ENCODE peak calls at places on chromosomes 16 and 17, in eight cellular contexts. F is heart right ventricle, U is A549, C is OCI-LY7, R is neuronal stem cell, V is cardiac muscle cell, G is left ventricle myocardium inferior, N is adrenal gland. E is an unnamed sample.

GRCh38 chr16:89658221-89658879 is 714 bp downstream of the SPATA33 start:
- DNase-seq in R (no peak), F (no peak), G (no peak), C (peak), V (peak), U (no peak), N (no peak), E (no peak)

GRCh38 chr16:27819881-27820610 is 243.5 kb downstream of the GSG1L start:
- DNase-seq in N (no peak), R (no peak), V (no peak), G (no peak), U (no peak), F (no peak), C (no peak), E (no peak)

GRCh38 chr16:31200821-31201510 is 1.6 kb downstream of the PYCARD start:
- DNase-seq in C (peak), U (peak), N (no peak), R (no peak), V (no peak), F (no peak), G (no peak), E (peak)

GRCh38 chr17:61208301-61209098 is 191.1 kb upstream of the TBX2 start:
- DNase-seq in R (no peak), U (peak), F (no peak), V (no peak), G (no peak), C (no peak), N (no peak), E (no peak)

GRCh38 chr16:86044881-86045600 is 146.1 kb downstream of the IRF8 start:
- DNase-seq in F (no peak), V (no peak), R (no peak), N (no peak), U (no peak), C (peak), G (no peak), E (no peak)

GRCh38 chr16:88421301-88421700 is 31.8 kb upstream of the ZFPM1 start:
- DNase-seq in N (no peak), R (no peak), G (no peak), C (no peak), V (no peak), F (no peak), U (no peak), E (no peak)

GRCh38 chr16:80585764-80586163 is 45.0 kb downstream of the DYNLRB2 start:
- DNase-seq in N (no peak), C (no peak), V (no peak), U (no peak), R (no peak), F (no peak), G (no peak), E (no peak)

GRCh38 chr17:68572138-68572842 is 28.9 kb downstream of the FAM20A start:
- DNase-seq in V (no peak), R (no peak), U (no peak), F (no peak), N (no peak), C (no peak), G (no peak), E (no peak)

GRCh38 chr16:64132686-64133085 is 989.2 kb downstream of the CDH11 start:
- DNase-seq in C (peak), N (no peak), V (no peak), U (no peak), G (no peak), F (no peak), R (no peak), E (no peak)

GRCh38 chr17:44417553-44417952 is 28.1 kb upstream of the ITGA2B start:
- DNase-seq in U (peak), F (no peak), N (peak), R (no peak), G (no peak), C (no peak), V (no peak), E (no peak)

GRCh38 chr16:4518281-4518680 is 20.3 kb downstream of the CDIP1 start:
- DNase-seq in C (no peak), R (no peak), U (no peak), F (no peak), N (no peak), V (no peak), G (no peak), E (peak)

GRCh38 chr17:9544221-9544620 is 31.4 kb downstream of the STX8 start:
- DNase-seq in G (no peak), R (no peak), C (no peak), F (no peak), V (no peak), U (no peak), N (no peak), E (no peak)

GRCh38 chr17:27751166-27751565 is 49.2 kb downstream of the NOS2 start:
- DNase-seq in V (no peak), R (no peak), U (no peak), C (no peak), G (no peak), F (no peak), N (no peak), E (no peak)

GRCh38 chr17:18155179-18155578 is 28.4 kb upstream of the ALKBH5 start:
- DNase-seq in N (no peak), R (no peak), V (no peak), G (no peak), F (no peak), C (no peak), U (no peak), E (no peak)

GRCh38 chr17:60231234-60231633 is 81.5 kb downstream of the CA4 start:
- DNase-seq in N (no peak), F (no peak), R (no peak), U (peak), V (peak), C (peak), G (no peak), E (no peak)

GRCh38 chr16:65540913-65541312 is 419.1 kb upstream of the CDH11 start:
- DNase-seq in V (no peak), R (no peak), N (no peak), G (no peak), F (no peak), U (no peak), C (no peak), E (no peak)

GRCh38 chr17:8056232-8056975 is 17.5 kb downstream of the ALOX15B start:
- DNase-seq in F (peak), G (no peak), R (no peak), C (peak), V (no peak), N (peak), U (no peak), E (peak)

GRCh38 chr17:74814453-74814852 is 38.3 kb upstream of the NAT9 start:
- DNase-seq in V (no peak), R (no peak), N (no peak), C (peak), F (no peak), G (no peak), U (no peak), E (no peak)

GRCh38 chr17:27993723-27994310 is 48.7 kb upstream of the NLK start:
- DNase-seq in G (no peak), V (no peak), C (no peak), U (no peak), N (no peak), F (no peak), R (no peak), E (no peak)

GRCh38 chr17:46979023-46979870 is at the start of gene RPRML:
- DNase-seq in U (peak), R (peak), N (no peak), V (peak), F (no peak), C (peak), G (peak), E (peak)

GRCh38 chr16:81650982-81651562 is 128.0 kb upstream of the PLCG2 start:
- DNase-seq in V (peak), C (no peak), R (peak), F (peak), G (peak), U (no peak), N (peak), E (peak)

GRCh38 chr16:86515780-86516617 is 5.7 kb downstream of the FOXF1 start:
- DNase-seq in V (peak), G (no peak), N (no peak), R (peak), F (no peak), C (no peak), U (no peak), E (peak)

GRCh38 chr17:80780381-80781187 is 211.1 kb upstream of the CHMP6 start:
- DNase-seq in F (no peak), N (no peak), G (no peak), U (no peak), V (no peak), C (peak), R (no peak), E (peak)

GRCh38 chr16:87926246-87927194 is 9.8 kb downstream of the CA5A start:
- DNase-seq in R (no peak), C (no peak), F (no peak), V (no peak), U (no peak), N (no peak), G (no peak), E (no peak)

GRCh38 chr17:76054112-76054476 is 18.2 kb downstream of the SRP68 start:
- DNase-seq in C (no peak), G (no peak), U (no peak), R (no peak), N (no peak), F (no peak), V (no peak), E (no peak)
- H3K27ac ChIP-seq in C (no peak), G (no peak), U (no peak), R (no peak), N (no peak), F (no peak), V (peak), E (no peak)

DNA sequence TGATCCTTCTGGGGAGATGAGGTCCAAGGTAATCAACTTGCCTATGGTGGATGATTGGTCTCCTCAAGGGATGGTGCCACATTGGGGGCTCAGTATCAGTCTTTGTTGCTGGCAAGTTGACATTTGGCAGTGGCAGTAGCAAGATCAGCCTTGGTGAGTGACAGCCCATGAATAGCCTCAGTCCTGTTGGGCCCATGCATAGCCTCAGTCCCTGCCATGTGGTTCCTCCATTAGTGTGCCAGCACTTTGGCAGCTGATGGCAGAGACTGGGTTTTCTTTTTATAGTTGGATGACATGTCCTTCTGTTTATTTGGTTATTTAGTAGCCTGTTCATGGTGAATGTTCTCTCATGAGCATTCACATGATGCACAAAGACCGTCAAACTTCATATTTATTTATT is 179.6 kb downstream of the CBLN1 start:
- DNase-seq in R (no peak), U (no peak), C (no peak), V (no peak), G (no peak), F (peak), N (no peak), E (no peak)
- H3K27ac ChIP-seq in R (no peak), U (no peak), C (no peak), V (no peak), G (no peak), F (no peak), N (no peak), E (no peak)

DNA sequence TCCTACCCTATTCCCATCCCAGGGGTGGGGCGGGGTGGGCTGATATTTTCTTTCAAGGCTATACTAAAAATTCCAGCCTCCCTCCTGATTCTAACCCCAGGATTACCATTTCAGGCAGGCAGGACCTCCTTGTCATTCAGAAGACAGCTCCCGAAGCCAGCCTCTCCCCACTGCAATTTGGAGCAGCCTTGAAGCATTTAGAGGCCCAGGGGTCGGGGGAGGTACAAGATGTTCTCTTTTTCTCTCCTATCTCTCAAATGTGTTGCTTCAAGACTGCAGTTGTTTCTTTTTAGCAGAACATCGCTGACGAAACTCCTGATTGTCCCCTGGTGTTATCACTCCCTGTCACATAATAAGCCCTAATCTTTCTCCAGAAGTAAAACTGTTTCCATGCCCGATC is 71.1 kb downstream of the SOX9 start:
- DNase-seq in F (peak), N (peak), R (no peak), G (peak), C (no peak), U (no peak), V (no peak), E (no peak)
- H3K27ac ChIP-seq in F (peak), N (no peak), R (no peak), G (peak), C (no peak), U (no peak), V (no peak), E (no peak)

GRCh38 chr17:31226373-31226772 is 70.7 kb downstream of the OMG start:
- DNase-seq in C (no peak), U (no peak), R (no peak), N (no peak), G (no peak), V (no peak), F (no peak), E (no peak)
- H3K27ac ChIP-seq in C (no peak), U (no peak), R (no peak), N (no peak), G (no peak), V (no peak), F (no peak), E (no peak)

GRCh38 chr17:57106836-57107497 is 21.9 kb downstream of the AKAP1 start:
- DNase-seq in C (no peak), V (no peak), F (no peak), R (no peak), G (no peak), U (no peak), N (no peak), E (no peak)
- H3K27ac ChIP-seq in C (no peak), V (peak), F (peak), R (no peak), G (peak), U (peak), N (no peak), E (no peak)

E was measured in aorta.